ENCODE peak calls at places on chromosomes 13 and 19, in nine cellular contexts. V is NB4; I is ELR; U is NCI-H2107; Y is H1; G is effector CD4-positive, alpha-beta T cell; K is activated naive CD4-positive, alpha-beta T cell treated with anti-CD3 and anti-CD28 coated beads, Interleukin-2, amount 50 U/mL, for 16 hours; D is Karpas-422; E is stimulated activated CD4-positive, alpha-beta T cell treated with anti-CD3 and anti-CD28 coated beads, Interleukin-15, amount 100 ng/mL, for 1 hour. O is an unnamed sample.

GRCh38 chr19:41297628-41298326 is 12.2 kb upstream of the CCDC97 start:
- DNase-seq in V (no peak), I (no peak), U (no peak), Y (no peak), G (no peak), K (no peak), D (peak), E (no peak), O (no peak)

GRCh38 chr13:32047796-32048195 is 16.2 kb downstream of the FRY start:
- DNase-seq in V (no peak), I (no peak), U (no peak), Y (no peak), G (no peak), K (no peak), D (no peak), E (no peak), O (no peak)

GRCh38 chr19:9945319-9945966 is 9.1 kb upstream of the OLFM2 start:
- DNase-seq in V (peak), I (peak), U (no peak), Y (no peak), G (no peak), K (no peak), D (no peak), E (no peak), O (peak)

GRCh38 chr13:20803180-20803965 is 29.6 kb upstream of the EEF1AKMT1 start:
- DNase-seq in V (no peak), I (peak), U (no peak), Y (no peak), G (no peak), K (no peak), D (no peak), E (no peak), O (no peak)

GRCh38 chr19:13396256-13397080 is 109.8 kb downstream of the CACNA1A start:
- DNase-seq in V (peak), I (peak), U (no peak), Y (peak), G (no peak), K (no peak), D (peak), E (no peak), O (peak)

GRCh38 chr19:8325454-8325853 is 4.2 kb downstream of the RPS28 start:
- DNase-seq in V (no peak), I (no peak), U (no peak), Y (no peak), G (no peak), K (no peak), D (no peak), E (no peak), O (no peak)

GRCh38 chr19:45577111-45577905 is 7.3 kb downstream of the OPA3 start:
- DNase-seq in V (no peak), I (peak), U (no peak), Y (no peak), G (no peak), K (no peak), D (no peak), E (no peak), O (peak)

GRCh38 chr13:38141792-38142191 is 207.9 kb upstream of the UFM1 start:
- DNase-seq in V (no peak), I (no peak), U (no peak), Y (no peak), G (no peak), K (no peak), D (no peak), E (no peak), O (peak)

GRCh38 chr19:3366104-3366760 is at the start of gene NFIC:
- DNase-seq in V (peak), I (peak), U (no peak), Y (no peak), G (no peak), K (peak), D (no peak), E (no peak), O (peak)

GRCh38 chr19:3061214-3062161 is 807 bp downstream of the TLE5 start:
- DNase-seq in V (peak), I (peak), U (no peak), Y (no peak), G (peak), K (peak), D (peak), E (peak), O (peak)

GRCh38 chr19:9673912-9674668 is 810 bp downstream of the ZNF562 start:
- DNase-seq in V (no peak), I (peak), U (no peak), Y (no peak), G (no peak), K (peak), D (no peak), E (peak), O (peak)

O was measured in HCEC 1CT.